ENCODE peak calls at places on chromosome 19, in five cellular contexts. P is cerebellar cortex, R is fibroblast of mammary gland, X is AG04450, S is lung microvascular endothelial cell. A is an unnamed sample.

GRCh38 chr19:45817010-45817724 is 2.1 kb upstream of the RSPH6A start:
- DNase-seq in P (peak), R (peak), X (peak), S (peak), A (peak)

GRCh38 chr19:49861127-49861526 is 6.2 kb downstream of the PNKP start:
- DNase-seq in P (peak), R (no peak), X (no peak), S (no peak), A (no peak)

GRCh38 chr19:45577111-45577905 is 7.3 kb downstream of the OPA3 start:
- DNase-seq in P (peak), R (peak), X (peak), S (peak), A (no peak)

GRCh38 chr19:29308977-29309520 is 96.1 kb upstream of the UQCRFS1 start:
- DNase-seq in P (no peak), R (no peak), X (no peak), S (no peak), A (no peak)

GRCh38 chr19:1255186-1256161 is 7.1 kb downstream of the MIDN start:
- DNase-seq in P (no peak), R (no peak), X (no peak), S (no peak), A (no peak)

GRCh38 chr19:6740589-6741348 is 1.3 kb downstream of the TRIP10 start:
- DNase-seq in P (peak), R (peak), X (no peak), S (peak), A (no peak)

GRCh38 chr19:18109731-18110671 is 12.4 kb downstream of the MAST3 start:
- DNase-seq in P (no peak), R (no peak), X (no peak), S (no peak), A (no peak)

GRCh38 chr19:5050016-5050656 is 81.2 kb downstream of the KDM4B start:
- DNase-seq in P (no peak), R (no peak), X (no peak), S (no peak), A (no peak)

GRCh38 chr19:48424694-48425219 is 21.0 kb upstream of the GRWD1 start:
- DNase-seq in P (no peak), R (peak), X (no peak), S (peak), A (no peak)

GRCh38 chr19:46475976-46476375 is 4.6 kb upstream of the PNMA8A start:
- DNase-seq in P (no peak), R (peak), X (no peak), S (no peak), A (no peak)

GRCh38 chr19:16112778-16113177 is 1.1 kb downstream of the RAB8A start:
- DNase-seq in P (no peak), R (no peak), X (no peak), S (no peak), A (no peak)